ENCODE peak calls at places on chromosomes 5 and 9, in ten cellular contexts. G, E, K, V, A, N, D, H, W and R are unnamed samples.

GRCh38 chr5:134148986-134149539 is 27.7 kb downstream of the SKP1 start:
- DNase-seq in G (no peak), E (no peak), K (no peak), V (no peak), A (no peak), N (no peak), D (no peak), H (no peak), W (no peak), R (no peak)

GRCh38 chr5:179558912-179559279 is 8.5 kb downstream of the RUFY1 start:
- DNase-seq in G (no peak), E (peak), K (peak), V (peak), A (no peak), N (no peak), D (peak), H (peak), W (peak), R (no peak)

GRCh38 chr9:104463864-104464263 is 40.2 kb upstream of the OR13F1 start:
- DNase-seq in G (no peak), E (no peak), K (no peak), V (no peak), A (no peak), N (no peak), D (no peak), H (no peak), W (no peak), R (no peak)

GRCh38 chr5:14357441-14357840 is 214.3 kb downstream of the TRIO start:
- DNase-seq in G (no peak), E (no peak), K (no peak), V (no peak), A (no peak), N (no peak), D (peak), H (no peak), W (no peak), R (no peak)

GRCh38 chr5:91311697-91312501 is 71.2 kb downstream of the ARRDC3 start:
- DNase-seq in G (peak), E (peak), K (peak), V (peak), A (peak), N (peak), D (no peak), H (peak), W (peak), R (peak)

GRCh38 chr9:117164512-117164911 is 250.3 kb downstream of the ASTN2 start:
- DNase-seq in G (no peak), E (no peak), K (no peak), V (no peak), A (no peak), N (no peak), D (no peak), H (no peak), W (no peak), R (no peak)

GRCh38 chr5:57664700-57665099 is 182.1 kb upstream of the ACTBL2 start:
- DNase-seq in G (no peak), E (no peak), K (no peak), V (no peak), A (no peak), N (no peak), D (no peak), H (no peak), W (no peak), R (no peak)

GRCh38 chr9:4084440-4084818 is 215.4 kb downstream of the GLIS3 start:
- DNase-seq in G (peak), E (peak), K (no peak), V (no peak), A (no peak), N (no peak), D (no peak), H (no peak), W (no peak), R (peak)

GRCh38 chr9:136856078-136856474 is 3.9 kb downstream of the MAMDC4 start:
- DNase-seq in G (no peak), E (no peak), K (no peak), V (no peak), A (no peak), N (no peak), D (peak), H (no peak), W (no peak), R (peak)

GRCh38 chr9:113940077-113940476 is 64.0 kb downstream of the ZNF618 start:
- DNase-seq in G (no peak), E (no peak), K (no peak), V (no peak), A (no peak), N (no peak), D (no peak), H (no peak), W (no peak), R (no peak)

GRCh38 chr5:1111727-1112289 is at the start of gene SLC12A7:
- DNase-seq in G (no peak), E (no peak), K (peak), V (peak), A (no peak), N (no peak), D (peak), H (peak), W (peak), R (peak)

GRCh38 chr5:172565931-172566665 is 75.0 kb upstream of the NEURL1B start:
- DNase-seq in G (no peak), E (no peak), K (no peak), V (no peak), A (no peak), N (no peak), D (no peak), H (no peak), W (no peak), R (no peak)

GRCh38 chr5:111734013-111734412 is 23.0 kb downstream of the NREP start:
- DNase-seq in G (no peak), E (peak), K (peak), V (no peak), A (no peak), N (no peak), D (no peak), H (no peak), W (no peak), R (no peak)

GRCh38 chr9:93354451-93354850 is 97.0 kb upstream of the FAM120A start:
- DNase-seq in G (no peak), E (no peak), K (no peak), V (no peak), A (no peak), N (peak), D (no peak), H (no peak), W (no peak), R (no peak)

GRCh38 chr5:36152324-36153298 is 700 bp downstream of the SKP2 start:
- DNase-seq in G (no peak), E (peak), K (peak), V (no peak), A (peak), N (no peak), D (no peak), H (no peak), W (peak), R (no peak)

GRCh38 chr5:157772077-157772613 is 28.6 kb downstream of the LSM11 start:
- DNase-seq in G (no peak), E (no peak), K (no peak), V (no peak), A (no peak), N (no peak), D (no peak), H (no peak), W (no peak), R (no peak)

GRCh38 chr5:86861514-86861913 is 243.8 kb downstream of the COX7C start:
- DNase-seq in G (no peak), E (no peak), K (no peak), V (no peak), A (no peak), N (no peak), D (no peak), H (no peak), W (no peak), R (no peak)

GRCh38 chr5:125703616-125704015 is 719.6 kb upstream of the GRAMD2B start:
- DNase-seq in G (no peak), E (peak), K (no peak), V (no peak), A (no peak), N (no peak), D (no peak), H (no peak), W (no peak), R (no peak)

GRCh38 chr5:95973793-95974325 is 12.2 kb upstream of the ELL2 start:
- DNase-seq in G (no peak), E (peak), K (no peak), V (no peak), A (peak), N (no peak), D (no peak), H (no peak), W (no peak), R (no peak)

GRCh38 chr5:171808951-171809350 is 23.3 kb downstream of the SMIM23 start:
- DNase-seq in G (no peak), E (peak), K (no peak), V (no peak), A (no peak), N (no peak), D (no peak), H (no peak), W (peak), R (no peak)

GRCh38 chr5:112253478-112254250 is 165.4 kb downstream of the EPB41L4A start:
- DNase-seq in G (peak), E (no peak), K (peak), V (no peak), A (no peak), N (no peak), D (no peak), H (no peak), W (no peak), R (no peak)

GRCh38 chr9:98806394-98807069 is 938 bp upstream of the GALNT12 start:
- DNase-seq in G (peak), E (peak), K (peak), V (no peak), A (no peak), N (no peak), D (no peak), H (no peak), W (no peak), R (no peak)

GRCh38 chr9:98808411-98808815 is 943 bp downstream of the GALNT12 start:
- DNase-seq in G (peak), E (no peak), K (no peak), V (peak), A (peak), N (no peak), D (peak), H (no peak), W (no peak), R (no peak)

GRCh38 chr9:98805506-98806272 is 1.8 kb upstream of the GALNT12 start:
- DNase-seq in G (no peak), E (peak), K (peak), V (peak), A (peak), N (no peak), D (no peak), H (no peak), W (no peak), R (no peak)

GRCh38 chr9:98807811-98808195 is 333 bp downstream of the GALNT12 start:
- DNase-seq in G (peak), E (no peak), K (no peak), V (no peak), A (peak), N (no peak), D (no peak), H (no peak), W (peak), R (no peak)

DNA sequence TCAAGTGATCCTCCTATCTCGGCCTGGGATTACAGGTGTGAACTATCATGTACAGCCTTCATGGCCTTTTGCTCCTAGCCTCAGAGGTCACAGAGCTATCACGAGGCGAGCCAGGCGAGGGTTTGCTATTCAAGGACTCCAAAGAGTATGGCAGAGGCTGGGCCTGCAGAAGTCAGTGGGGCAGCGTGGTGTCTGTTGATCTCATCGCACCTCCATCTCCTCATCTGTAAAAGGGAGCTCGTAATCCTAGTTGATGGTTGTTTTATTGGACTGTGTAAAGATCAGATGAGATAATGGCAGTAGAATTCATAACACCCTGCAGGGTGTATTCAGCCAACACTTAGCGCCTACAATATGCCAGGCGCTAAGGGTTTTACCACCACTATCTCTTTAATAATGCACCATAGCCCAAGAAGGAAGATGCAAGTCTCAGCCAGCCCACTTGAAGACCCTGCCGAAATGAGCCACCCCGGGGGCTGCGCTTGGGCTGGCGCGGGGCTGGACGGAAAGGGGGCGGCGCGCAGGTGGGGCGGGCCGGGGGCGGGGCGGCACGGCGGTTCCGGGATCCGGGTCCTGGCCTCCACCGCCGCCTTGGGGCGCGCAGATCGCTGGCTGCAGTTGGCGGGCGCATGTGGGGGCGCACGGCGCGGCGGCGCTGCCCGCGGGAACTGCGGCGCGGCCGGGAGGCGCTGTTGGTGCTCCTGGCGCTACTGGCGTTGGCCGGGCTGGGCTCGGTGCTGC is at the start of gene GALNT12:
- DNase-seq in G (peak), E (no peak), K (peak), V (peak), A (peak), N (no peak), D (peak), H (peak), W (peak), R (no peak)
- TF ChIP-seq POLR2A in G (no peak), E (no peak), K (no peak), V (peak), A (no peak), N (peak), D (no peak), H (peak), W (no peak), R (no peak)

GRCh38 chr9:111013250-111013649 is 25.0 kb downstream of the LPAR1 start:
- DNase-seq in G (no peak), E (no peak), K (no peak), V (no peak), A (no peak), N (no peak), D (no peak), H (no peak), W (no peak), R (no peak)
- TF ChIP-seq POLR2A in G (no peak), E (no peak), K (no peak), V (no peak), A (no peak), N (no peak), D (no peak), H (no peak), W (no peak), R (no peak)

DNA sequence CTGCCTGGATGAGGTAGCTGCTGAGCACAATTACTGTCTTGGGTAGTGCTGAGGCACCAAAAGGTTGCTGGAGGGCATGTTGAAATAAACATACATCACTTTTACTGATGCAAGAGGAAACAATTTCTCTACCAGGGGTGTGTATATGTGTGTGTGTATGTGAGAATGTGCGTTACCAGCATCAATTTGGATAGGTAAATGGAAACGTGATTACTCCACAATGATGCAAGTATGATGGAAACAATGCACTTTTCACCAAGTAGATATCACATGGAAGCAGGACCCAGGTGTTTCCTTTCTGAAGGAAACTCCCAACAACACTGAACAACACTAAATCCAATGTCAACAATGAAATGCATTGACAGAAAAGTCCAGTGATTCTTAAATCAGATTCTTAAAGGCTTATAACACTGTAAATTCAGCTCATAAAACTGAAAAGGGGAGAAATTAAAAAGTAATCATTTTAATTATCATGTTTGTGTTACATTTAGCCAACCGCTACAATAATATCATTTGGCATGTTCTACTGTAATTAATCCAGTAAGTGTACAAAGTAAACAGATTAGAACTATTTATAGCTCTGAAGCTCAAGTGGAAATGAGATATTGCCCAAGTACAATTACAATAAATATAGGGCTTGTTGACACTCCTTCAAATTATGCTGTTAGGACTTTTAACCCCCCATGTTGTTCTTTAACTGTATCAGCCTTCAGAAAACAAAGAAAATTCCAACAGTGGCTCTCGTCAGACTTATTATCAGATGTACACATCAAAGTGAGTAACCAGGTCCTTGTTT is 25.3 kb downstream of the YIPF5 start:
- DNase-seq in G (no peak), E (no peak), K (no peak), V (no peak), A (no peak), N (no peak), D (no peak), H (no peak), W (no peak), R (no peak)
- TF ChIP-seq POLR2A in G (no peak), E (no peak), K (no peak), V (no peak), A (no peak), N (no peak), D (no peak), H (no peak), W (no peak), R (no peak)

DNA sequence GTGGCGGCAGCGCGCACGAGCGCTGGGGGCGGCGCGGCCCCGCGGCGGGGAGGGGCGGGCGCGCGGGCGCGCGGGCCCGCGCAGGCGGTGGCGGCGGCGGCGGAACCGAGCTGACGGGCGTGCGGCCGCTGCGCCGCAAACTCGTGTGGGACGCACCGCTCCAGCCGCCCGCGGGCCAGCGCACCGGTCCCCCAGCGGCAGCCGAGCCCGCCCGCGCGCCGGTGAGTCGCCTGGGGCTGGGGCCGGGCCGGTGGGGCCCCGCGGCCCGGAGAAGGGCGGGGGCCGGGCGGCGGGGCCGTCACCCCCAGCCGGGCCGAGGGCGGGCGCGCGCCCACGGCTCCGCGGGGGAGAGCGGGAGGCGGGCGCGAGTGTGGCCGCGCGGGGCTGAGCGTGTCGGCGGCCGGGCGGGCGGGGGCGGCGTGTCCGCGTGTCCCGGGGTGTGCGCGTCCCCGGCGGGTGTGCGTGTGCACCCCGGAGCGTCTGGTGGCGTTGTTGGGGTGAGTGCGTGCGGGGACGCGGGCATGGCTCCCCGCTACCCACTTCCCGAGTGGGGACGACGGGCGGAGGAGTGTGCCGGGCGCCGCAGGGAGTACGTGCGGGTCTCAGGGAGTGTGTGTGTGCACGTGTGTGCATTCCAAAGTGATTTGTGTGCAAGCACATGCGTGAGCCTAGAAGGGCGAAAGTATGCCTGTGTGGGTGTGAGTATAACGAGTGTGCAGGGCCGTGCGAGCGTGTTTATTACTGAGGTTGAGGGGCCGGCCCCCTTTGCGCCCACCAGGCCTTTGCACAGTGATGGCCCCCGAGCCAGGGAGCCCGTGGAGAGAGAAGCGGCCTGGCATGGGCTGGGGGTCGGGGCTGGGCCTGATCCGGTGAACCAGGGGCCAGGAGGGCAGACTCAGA is at the start of gene NEK6:
- DNase-seq in G (peak), E (peak), K (no peak), V (peak), A (peak), N (no peak), D (no peak), H (no peak), W (peak), R (peak)
- TF ChIP-seq POLR2A in G (no peak), E (peak), K (no peak), V (peak), A (no peak), N (no peak), D (no peak), H (peak), W (no peak), R (no peak)

GRCh38 chr5:3099954-3100353 is 348.5 kb upstream of the IRX2 start:
- DNase-seq in G (no peak), E (no peak), K (no peak), V (no peak), A (peak), N (no peak), D (no peak), H (no peak), W (no peak), R (no peak)

GRCh38 chr5:3100921-3101551 is 349.6 kb upstream of the IRX2 start:
- DNase-seq in G (no peak), E (no peak), K (no peak), V (no peak), A (no peak), N (no peak), D (no peak), H (no peak), W (peak), R (no peak)

GRCh38 chr5:3103241-3103855 is 351.9 kb upstream of the IRX2 start:
- DNase-seq in G (no peak), E (no peak), K (no peak), V (no peak), A (peak), N (no peak), D (no peak), H (no peak), W (peak), R (no peak)

GRCh38 chr5:3102531-3102930 is 351.1 kb upstream of the IRX2 start:
- DNase-seq in G (no peak), E (no peak), K (no peak), V (no peak), A (peak), N (no peak), D (no peak), H (no peak), W (peak), R (no peak)

GRCh38 chr5:3101561-3101960 is 350.1 kb upstream of the IRX2 start:
- DNase-seq in G (no peak), E (no peak), K (no peak), V (no peak), A (no peak), N (no peak), D (no peak), H (no peak), W (peak), R (no peak)
- TF ChIP-seq POLR2A in G (no peak), E (no peak), K (no peak), V (no peak), A (no peak), N (no peak), D (no peak), H (no peak), W (no peak), R (no peak)

GRCh38 chr9:135065151-135065550 is 22.3 kb upstream of the OLFM1 start:
- DNase-seq in G (peak), E (no peak), K (no peak), V (no peak), A (no peak), N (no peak), D (no peak), H (no peak), W (peak), R (no peak)

GRCh38 chr9:135065804-135066203 is 21.7 kb upstream of the OLFM1 start:
- DNase-seq in G (peak), E (no peak), K (no peak), V (no peak), A (no peak), N (no peak), D (no peak), H (no peak), W (peak), R (no peak)

GRCh38 chr9:135061441-135061840 is 26.0 kb upstream of the OLFM1 start:
- DNase-seq in G (peak), E (no peak), K (no peak), V (no peak), A (no peak), N (no peak), D (no peak), H (no peak), W (peak), R (no peak)

GRCh38 chr9:135062254-135062653 is 25.2 kb upstream of the OLFM1 start:
- DNase-seq in G (peak), E (no peak), K (no peak), V (no peak), A (no peak), N (no peak), D (no peak), H (no peak), W (peak), R (no peak)

GRCh38 chr9:135060461-135061116 is 26.9 kb upstream of the OLFM1 start:
- DNase-seq in G (peak), E (no peak), K (no peak), V (no peak), A (no peak), N (no peak), D (no peak), H (no peak), W (peak), R (no peak)
- TF ChIP-seq POLR2A in G (no peak), E (no peak), K (no peak), V (no peak), A (no peak), N (no peak), D (no peak), H (no peak), W (no peak), R (no peak)